ENCODE peak calls at places on chromosome 15, in seven cellular contexts. W is lung; Y is CD8-positive, alpha-beta memory T cell; G is colonic mucosa; P is ovary; V is CD4-positive, alpha-beta memory T cell; I is IMR-90. J is an unnamed sample. For H3K9me3, H3K27me3 and H3K4me1, the result is how much of the 10 kb centered on the place peaks cover.

GRCh38 chr15:92651877-92652575 is 3.5 kb downstream of the FAM174B start:
- DNase-seq in W (no peak), Y (no peak), G (no peak), P (no peak), V (no peak), I (no peak), J (no peak)

GRCh38 chr15:77484994-77485393 is 64.3 kb downstream of the HMG20A start:
- DNase-seq in W (no peak), Y (no peak), G (no peak), P (no peak), V (no peak), I (no peak), J (no peak)

GRCh38 chr15:39261397-39261796 is 319.5 kb upstream of the THBS1 start:
- DNase-seq in W (no peak), Y (no peak), G (no peak), P (no peak), V (no peak), I (no peak), J (no peak)

GRCh38 chr15:88262064-88262463 is 5.5 kb upstream of the NTRK3 start:
- DNase-seq in W (no peak), Y (no peak), G (no peak), P (no peak), V (no peak), I (no peak), J (no peak)

GRCh38 chr15:93862791-93863190 is 368.6 kb upstream of the MCTP2 start:
- DNase-seq in W (peak), Y (no peak), G (no peak), P (no peak), V (no peak), I (no peak), J (peak)

GRCh38 chr15:57395292-57395691 is 19.0 kb downstream of the CGNL1 start:
- DNase-seq in W (no peak), Y (no peak), G (no peak), P (no peak), V (no peak), I (peak), J (no peak)

GRCh38 chr15:58258501-58259274 is 120.5 kb downstream of the AQP9 start:
- DNase-seq in W (no peak), Y (no peak), G (no peak), P (no peak), V (no peak), I (no peak), J (no peak)

GRCh38 chr15:50945725-50946124 is 37.2 kb downstream of the AP4E1 start:
- DNase-seq in W (no peak), Y (no peak), G (no peak), P (no peak), V (no peak), I (peak), J (no peak)

GRCh38 chr15:64092864-64093626 is 593 bp downstream of the CIAO2A start:
- DNase-seq in W (peak), Y (peak), G (peak), P (no peak), V (peak), I (peak), J (peak)

GRCh38 chr15:76140069-76140454 is 80.3 kb downstream of the TMEM266 start:
- DNase-seq in W (no peak), Y (no peak), G (no peak), P (no peak), V (no peak), I (no peak), J (peak)

GRCh38 chr15:80569656-80570055 is 125.5 kb upstream of the ABHD17C start:
- DNase-seq in W (no peak), Y (no peak), G (no peak), P (no peak), V (no peak), I (no peak), J (no peak)

GRCh38 chr15:59436774-59437472 is 1.1 kb upstream of the FAM81A start:
- DNase-seq in W (no peak), Y (no peak), G (peak), P (peak), V (no peak), I (no peak), J (no peak)

GRCh38 chr15:98896802-98897732 is 110.5 kb downstream of the PGPEP1L start:
- DNase-seq in W (no peak), Y (no peak), G (no peak), P (peak), V (no peak), I (peak), J (peak)

GRCh38 chr15:31255732-31256384 is 70.8 kb upstream of the KLF13 start:
- DNase-seq in W (no peak), Y (no peak), G (peak), P (no peak), V (no peak), I (no peak), J (peak)

GRCh38 chr15:25905140-25905539 is 42.0 kb upstream of the ATP10A start:
- DNase-seq in W (no peak), Y (no peak), G (no peak), P (no peak), V (no peak), I (peak), J (no peak)

GRCh38 chr15:97470417-97470816 is 490.1 kb upstream of the ARRDC4 start:
- DNase-seq in W (no peak), Y (no peak), G (no peak), P (no peak), V (no peak), I (no peak), J (no peak)

GRCh38 chr15:63389902-63390301 is 8.3 kb upstream of the CA12 start:
- DNase-seq in W (peak), Y (no peak), G (peak), P (peak), V (peak), I (no peak), J (peak)

GRCh38 chr15:49032601-49033145 is 13.6 kb downstream of the SECISBP2L start:
- DNase-seq in W (no peak), Y (no peak), G (no peak), P (no peak), V (no peak), I (no peak), J (no peak)

GRCh38 chr15:64645995-64646394 is 129.4 kb downstream of the RBPMS2 start:
- DNase-seq in W (no peak), Y (no peak), G (no peak), P (no peak), V (no peak), I (no peak), J (no peak)

GRCh38 chr15:52109559-52110451 is 2.8 kb downstream of the BCL2L10 start:
- DNase-seq in W (no peak), Y (no peak), G (no peak), P (no peak), V (no peak), I (no peak), J (no peak)

GRCh38 chr15:57146394-57147140 is 228.1 kb downstream of the TCF12 start:
- DNase-seq in W (no peak), Y (no peak), G (peak), P (no peak), V (peak), I (peak), J (no peak)

GRCh38 chr15:27059610-27060202 is 88.7 kb downstream of the GABRG3 start:
- DNase-seq in W (peak), Y (no peak), G (peak), P (no peak), V (no peak), I (peak), J (no peak)

GRCh38 chr15:41424809-41425208 is 7.9 kb downstream of the RTF1 start:
- DNase-seq in W (no peak), Y (no peak), G (no peak), P (no peak), V (no peak), I (no peak), J (no peak)

GRCh38 chr15:78024883-78025282 is 52.6 kb downstream of the TBC1D2B start:
- DNase-seq in W (no peak), Y (no peak), G (no peak), P (no peak), V (no peak), I (no peak), J (no peak)

GRCh38 chr15:86608461-86608860 is 528.8 kb downstream of the AGBL1 start:
- DNase-seq in W (no peak), Y (no peak), G (no peak), P (no peak), V (no peak), I (no peak), J (peak)

GRCh38 chr15:66720206-66721010 is 18.4 kb downstream of the SMAD6 start:
- DNase-seq in W (peak), Y (no peak), G (no peak), P (no peak), V (no peak), I (peak), J (peak)

GRCh38 chr15:41585140-41586047 is 26.4 kb downstream of the TYRO3 start:
- DNase-seq in W (peak), Y (peak), G (peak), P (peak), V (peak), I (peak), J (peak)

GRCh38 chr15:69561071-69561784 is 108.6 kb downstream of the RPLP1 start:
- DNase-seq in W (no peak), Y (no peak), G (peak), P (no peak), V (no peak), I (no peak), J (no peak)

GRCh38 chr15:73370151-73370550 is 1.4 kb upstream of the HCN4 start:
- DNase-seq in W (no peak), Y (no peak), G (no peak), P (no peak), V (no peak), I (no peak), J (no peak)

GRCh38 chr15:73368301-73369072 is at the start of gene HCN4:
- DNase-seq in W (no peak), Y (no peak), G (no peak), P (no peak), V (no peak), I (no peak), J (peak)

GRCh38 chr15:73366766-73367623 is 1.8 kb downstream of the HCN4 start:
- DNase-seq in W (no peak), Y (no peak), G (no peak), P (no peak), V (no peak), I (no peak), J (no peak)

GRCh38 chr15:73369073-73369694 is 426 bp upstream of the HCN4 start:
- DNase-seq in W (no peak), Y (no peak), G (no peak), P (no peak), V (no peak), I (no peak), J (no peak)

GRCh38 chr15:73367624-73368300 is 996 bp downstream of the HCN4 start:
- DNase-seq in W (no peak), Y (no peak), G (no peak), P (no peak), V (no peak), I (no peak), J (no peak)
- H3K9me3 ChIP-seq in W (under half), Y (under half), G (under half), P (under half), V (under half), I (under half), J (under half)

DNA sequence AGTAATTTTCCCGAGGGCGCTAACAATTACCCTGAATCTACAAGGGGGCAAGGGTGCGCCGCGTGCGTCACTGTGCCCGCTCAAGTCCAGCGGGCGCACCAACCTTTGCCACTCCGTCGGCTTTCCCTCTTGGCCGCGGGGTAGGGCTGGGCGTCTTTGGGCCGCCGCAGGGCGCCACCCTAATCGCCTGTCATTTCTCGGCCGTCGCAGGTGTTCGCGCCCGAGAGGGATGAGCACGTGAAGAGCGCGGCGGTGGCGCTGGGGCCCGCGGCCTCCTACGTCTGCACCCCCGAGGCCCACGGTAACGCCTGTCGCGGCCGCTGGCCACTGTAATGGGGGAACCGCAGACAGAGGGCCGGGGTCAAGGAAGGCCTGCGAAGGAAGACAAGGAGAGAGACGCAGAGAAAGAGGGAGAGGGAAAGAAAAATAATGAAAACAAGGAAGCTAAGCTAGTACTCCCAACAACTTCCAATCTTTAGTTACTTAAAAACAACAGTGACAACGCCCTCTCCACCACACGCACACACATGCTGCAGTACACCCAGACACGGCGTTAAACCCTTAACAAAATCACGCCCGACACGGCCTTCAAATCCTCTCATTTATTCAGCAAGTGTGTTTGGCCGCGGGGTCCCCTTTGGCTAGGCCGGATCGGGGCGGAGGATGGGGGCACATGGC is 3.8 kb downstream of the SKOR1 start:
- DNase-seq in W (no peak), Y (no peak), G (no peak), P (no peak), V (no peak), I (no peak), J (no peak)
- H3K27me3 ChIP-seq in W (under half), Y (half or more), G (half or more), P (under half), V (under half), I (half or more), J (under half)

GRCh38 chr15:96349933-96350292 is 19.4 kb downstream of the NR2F2 start:
- DNase-seq in W (no peak), Y (no peak), G (peak), P (no peak), V (no peak), I (no peak), J (no peak)

GRCh38 chr15:96350884-96351639 is 20.6 kb downstream of the NR2F2 start:
- DNase-seq in W (no peak), Y (no peak), G (no peak), P (no peak), V (no peak), I (no peak), J (no peak)

GRCh38 chr15:96351801-96352593 is 21.5 kb downstream of the NR2F2 start:
- DNase-seq in W (no peak), Y (no peak), G (no peak), P (peak), V (no peak), I (no peak), J (peak)

GRCh38 chr15:96349034-96349932 is 18.8 kb downstream of the NR2F2 start:
- DNase-seq in W (no peak), Y (no peak), G (no peak), P (no peak), V (no peak), I (no peak), J (no peak)

GRCh38 chr15:96350321-96350720 is 19.8 kb downstream of the NR2F2 start:
- DNase-seq in W (no peak), Y (no peak), G (peak), P (no peak), V (no peak), I (no peak), J (no peak)
- H3K4me1 ChIP-seq in W (under half), Y (under half), G (under half), P (under half), V (under half), I (under half), J (under half)

GRCh38 chr15:83858820-83859505 is 205.0 kb downstream of the ADAMTSL3 start:
- DNase-seq in W (no peak), Y (no peak), G (no peak), P (no peak), V (no peak), I (peak), J (no peak)

GRCh38 chr15:83853232-83853631 is 199.3 kb downstream of the ADAMTSL3 start:
- DNase-seq in W (no peak), Y (no peak), G (no peak), P (no peak), V (no peak), I (no peak), J (no peak)

GRCh38 chr15:83854314-83854713 is 200.4 kb downstream of the ADAMTSL3 start:
- DNase-seq in W (no peak), Y (no peak), G (no peak), P (no peak), V (no peak), I (peak), J (no peak)

GRCh38 chr15:83854950-83855707 is 201.2 kb downstream of the ADAMTSL3 start:
- DNase-seq in W (no peak), Y (no peak), G (no peak), P (no peak), V (no peak), I (peak), J (no peak)

DNA sequence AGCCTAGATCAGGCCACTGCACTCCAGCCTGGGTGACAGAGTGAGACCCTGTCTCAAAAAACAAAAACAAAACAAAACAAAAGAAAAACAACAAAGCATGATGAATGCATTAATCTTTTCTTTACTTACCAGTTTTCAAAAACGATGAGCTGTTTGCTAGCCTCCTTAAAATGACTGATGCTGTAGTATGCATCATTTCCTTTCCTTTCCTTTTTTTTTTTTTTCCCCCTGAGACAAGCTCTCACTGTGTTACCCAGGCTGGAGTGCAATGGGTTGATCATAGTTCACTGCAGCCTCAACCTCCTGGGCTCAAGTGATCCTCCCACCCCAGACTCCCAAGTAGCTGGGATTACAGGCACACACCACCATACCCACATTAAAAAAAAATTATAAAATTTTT is 202.0 kb downstream of the ADAMTSL3 start:
- DNase-seq in W (no peak), Y (no peak), G (no peak), P (no peak), V (no peak), I (no peak), J (no peak)
- H3K9me3 ChIP-seq in W (under half), Y (under half), G (under half), P (under half), V (under half), I (under half), J (under half)